ENCODE peak calls at places on chromosomes 6 and 20, in four cellular contexts. One of them, this sample, is unnamed.

GRCh38 chr6:3906191-3907019 is 57.2 kb downstream of the FAM50B start:
- DNase-seq in PC-3: no peak
- DNase-seq in IMR-90: no peak
- DNase-seq in GM23248: no peak
- DNase-seq in this sample: no peak

GRCh38 chr6:21300439-21300838 is 293.1 kb upstream of the SOX4 start:
- DNase-seq in IMR-90: no peak
- DNase-seq in PC-3: no peak
- DNase-seq in GM23248: no peak
- DNase-seq in this sample: no peak

GRCh38 chr20:40812415-40813212 is 123.6 kb upstream of the MAFB start:
- DNase-seq in GM23248: peak; percentile 16
- DNase-seq in PC-3: no peak
- DNase-seq in IMR-90: no peak
- DNase-seq in this sample: peak; percentile 41

GRCh38 chr6:14542670-14543366 is 425.2 kb downstream of the CD83 start:
- DNase-seq in IMR-90: peak; percentile 96
- DNase-seq in GM23248: peak; percentile 92
- DNase-seq in PC-3: peak; percentile 64
- DNase-seq in this sample: no peak

GRCh38 chr20:35215066-35215956 is 11.2 kb upstream of the MMP24 start:
- DNase-seq in IMR-90: peak; percentile 79
- DNase-seq in GM23248: peak; percentile 68
- DNase-seq in PC-3: peak; percentile 89
- DNase-seq in this sample: no peak

GRCh38 chr6:157263881-157264397 is 59.4 kb downstream of the TMEM242 start:
- DNase-seq in IMR-90: no peak
- DNase-seq in GM23248: no peak
- DNase-seq in PC-3: no peak
- DNase-seq in this sample: no peak

GRCh38 chr20:9407805-9408421 is 106.5 kb upstream of the LAMP5 start:
- DNase-seq in IMR-90: peak; percentile 78
- DNase-seq in GM23248: peak; percentile 68
- DNase-seq in PC-3: peak; percentile 92
- DNase-seq in this sample: peak; percentile 89

GRCh38 chr20:63525968-63526367 is 5.4 kb downstream of the PPDPF start:
- DNase-seq in GM23248: no peak
- DNase-seq in IMR-90: no peak
- DNase-seq in PC-3: no peak
- DNase-seq in this sample: peak; percentile 30

GRCh38 chr6:40744835-40745234 is 157.7 kb upstream of the LRFN2 start:
- DNase-seq in PC-3: no peak
- DNase-seq in IMR-90: no peak
- DNase-seq in GM23248: no peak
- DNase-seq in this sample: peak; percentile 51

GRCh38 chr6:105226598-105227291 is 46.9 kb upstream of the POPDC3 start:
- DNase-seq in PC-3: no peak
- DNase-seq in GM23248: peak; percentile 73
- DNase-seq in IMR-90: peak; percentile 39
- DNase-seq in this sample: no peak

GRCh38 chr6:128990915-128991314 is 108.0 kb downstream of the LAMA2 start:
- DNase-seq in GM23248: no peak
- DNase-seq in IMR-90: no peak
- DNase-seq in PC-3: no peak
- DNase-seq in this sample: no peak

GRCh38 chr6:403659-404655 is 12.4 kb downstream of the IRF4 start:
- DNase-seq in GM23248: no peak
- DNase-seq in PC-3: no peak
- DNase-seq in IMR-90: no peak
- DNase-seq in this sample: no peak

GRCh38 chr6:42251911-42252637 is 34.4 kb upstream of the MRPS10 start:
- DNase-seq in GM23248: peak; percentile 58
- DNase-seq in PC-3: no peak
- DNase-seq in IMR-90: no peak
- DNase-seq in this sample: no peak

GRCh38 chr6:44294832-44295791 is 18.0 kb downstream of the AARS2 start:
- DNase-seq in PC-3: no peak
- DNase-seq in IMR-90: no peak
- DNase-seq in GM23248: no peak
- DNase-seq in this sample: no peak

GRCh38 chr6:70651326-70651905 is 16.3 kb upstream of the SMAP1 start:
- DNase-seq in GM23248: no peak
- DNase-seq in IMR-90: no peak
- DNase-seq in PC-3: peak; percentile 1
- DNase-seq in this sample: no peak

GRCh38 chr6:67633058-67633457 is 1002.0 kb upstream of the ADGRB3 start:
- DNase-seq in PC-3: no peak
- DNase-seq in GM23248: no peak
- DNase-seq in IMR-90: no peak
- DNase-seq in this sample: no peak

GRCh38 chr6:143135797-143136561 is 75.3 kb downstream of the AIG1 start:
- DNase-seq in IMR-90: no peak
- DNase-seq in GM23248: no peak
- DNase-seq in PC-3: no peak
- DNase-seq in this sample: no peak

GRCh38 chr6:80321011-80321410 is 214.5 kb downstream of the BCKDHB start:
- DNase-seq in GM23248: no peak
- DNase-seq in PC-3: no peak
- DNase-seq in IMR-90: no peak
- DNase-seq in this sample: no peak

GRCh38 chr20:47929368-47930115 is 144.3 kb upstream of the SULF2 start:
- DNase-seq in GM23248: peak; percentile 79
- DNase-seq in IMR-90: peak; percentile 26
- DNase-seq in PC-3: peak; percentile 92
- DNase-seq in this sample: no peak

GRCh38 chr6:70860044-70860443 is 96.8 kb downstream of the B3GAT2 start:
- DNase-seq in PC-3: peak; percentile 14
- DNase-seq in IMR-90: peak; percentile 44
- DNase-seq in GM23248: peak; percentile 39
- DNase-seq in this sample: no peak

GRCh38 chr20:47677314-47678129 is 107.8 kb downstream of the SULF2 start:
- DNase-seq in PC-3: peak; percentile 77
- DNase-seq in IMR-90: peak; percentile 16
- DNase-seq in GM23248: peak; percentile 50
- DNase-seq in this sample: peak; percentile 95

GRCh38 chr20:47440857-47441773 is 60.6 kb upstream of the NCOA3 start:
- DNase-seq in IMR-90: peak; percentile 51
- DNase-seq in PC-3: peak; percentile 45
- DNase-seq in GM23248: no peak
- DNase-seq in this sample: no peak

GRCh38 chr20:21693322-21693721 is 12.1 kb upstream of the PAX1 start:
- DNase-seq in IMR-90: no peak
- DNase-seq in GM23248: no peak
- DNase-seq in PC-3: no peak
- DNase-seq in this sample: peak; percentile 83

GRCh38 chr20:8309638-8310037 is 177.6 kb downstream of the PLCB1 start:
- DNase-seq in IMR-90: peak; percentile 15
- DNase-seq in GM23248: peak; percentile 40
- DNase-seq in PC-3: no peak
- DNase-seq in this sample: peak; percentile 76

GRCh38 chr20:47304287-47304686 is 52.2 kb downstream of the ZMYND8 start:
- DNase-seq in GM23248: peak; percentile 17
- DNase-seq in IMR-90: peak; percentile 72
- DNase-seq in PC-3: peak; percentile 59
- DNase-seq in this sample: no peak

GRCh38 chr6:81326856-81327561 is 425.5 kb downstream of the TENT5A start:
- DNase-seq in IMR-90: peak; percentile 4
- DNase-seq in GM23248: peak; percentile 71
- DNase-seq in PC-3: no peak
- DNase-seq in this sample: no peak

GRCh38 chr6:150687508-150687907 is 87.8 kb downstream of the PLEKHG1 start:
- DNase-seq in PC-3: no peak
- DNase-seq in GM23248: no peak
- DNase-seq in IMR-90: no peak
- DNase-seq in this sample: no peak

GRCh38 chr6:143165315-143165855 is 104.7 kb downstream of the AIG1 start:
- DNase-seq in GM23248: no peak
- DNase-seq in PC-3: no peak
- DNase-seq in IMR-90: no peak
- DNase-seq in this sample: no peak

GRCh38 chr20:22932236-22932635 is 102.9 kb upstream of the SSTR4 start:
- DNase-seq in PC-3: no peak
- DNase-seq in IMR-90: no peak
- DNase-seq in GM23248: no peak
- DNase-seq in this sample: no peak

GRCh38 chr6:24918641-24919403 is 16.9 kb downstream of the RIPOR2 start:
- DNase-seq in PC-3: no peak
- DNase-seq in GM23248: no peak
- DNase-seq in IMR-90: no peak
- DNase-seq in this sample: peak; percentile 68

GRCh38 chr20:20864346-20865096 is 152.1 kb upstream of the RALGAPA2 start:
- DNase-seq in PC-3: peak; percentile 51
- DNase-seq in IMR-90: no peak
- DNase-seq in GM23248: peak; percentile 13
- DNase-seq in this sample: no peak

GRCh38 chr6:151254451-151255081 is 14.8 kb downstream of the AKAP12 start:
- DNase-seq in IMR-90: peak; percentile 33
- DNase-seq in PC-3: peak; percentile 48
- DNase-seq in GM23248: peak; percentile 22
- DNase-seq in this sample: peak; percentile 57

GRCh38 chr6:103723438-103723837 is 1136.3 kb downstream of the HACE1 start:
- DNase-seq in PC-3: no peak
- DNase-seq in GM23248: no peak
- DNase-seq in IMR-90: no peak
- DNase-seq in this sample: no peak

GRCh38 chr6:169794317-169795055 is 43.1 kb downstream of the ERMARD start:
- DNase-seq in GM23248: no peak
- DNase-seq in IMR-90: no peak
- DNase-seq in PC-3: no peak
- DNase-seq in this sample: peak; percentile 31
- H3K9ac ChIP-seq in GM23248: no peak overlapping the region
- H3K9ac ChIP-seq in IMR-90: no peak overlapping the region
- H3K9ac ChIP-seq in PC-3: no peak overlapping the region
- H3K9ac ChIP-seq in this sample: no peak overlapping the region

DNA sequence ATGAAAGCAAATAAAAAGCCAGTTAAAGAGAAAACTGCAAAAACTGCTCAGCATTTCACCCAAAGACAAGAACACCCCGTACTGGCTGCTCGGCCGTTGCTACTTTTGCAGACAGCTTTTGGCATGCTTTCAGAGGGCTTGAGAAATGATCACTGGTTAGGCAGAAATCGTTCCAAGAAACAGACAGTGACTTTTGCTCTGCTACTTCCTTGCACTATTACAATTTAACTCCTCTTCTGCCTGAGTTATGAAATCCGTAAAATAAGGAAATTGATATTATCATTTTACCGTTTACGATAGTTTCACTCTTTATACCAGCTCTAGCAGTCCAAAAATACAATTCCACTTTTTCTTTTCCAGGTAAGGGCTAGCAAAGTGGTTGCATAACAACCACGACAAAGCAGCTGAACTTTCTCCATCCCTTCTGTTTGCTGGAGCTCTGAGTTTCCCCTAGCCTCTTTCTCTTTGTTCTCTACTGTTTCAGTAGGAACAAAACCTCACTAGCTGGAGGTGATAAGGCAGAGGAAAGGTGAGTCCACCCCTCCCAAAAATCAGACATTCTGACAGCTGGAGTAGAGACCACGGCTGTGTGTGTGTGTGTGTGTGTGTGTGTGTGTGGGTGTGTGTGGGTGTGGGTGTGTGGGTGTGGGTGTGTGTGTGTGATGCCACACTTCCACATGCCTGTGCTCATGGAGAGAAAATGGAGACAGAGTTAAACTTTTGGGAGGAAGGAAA is 191.8 kb upstream of the RREB1 start:
- DNase-seq in IMR-90: peak; percentile 22
- DNase-seq in PC-3: peak; percentile 40
- DNase-seq in GM23248: peak; percentile 70
- DNase-seq in this sample: no peak
- H3K9ac ChIP-seq in IMR-90: no peak overlapping the region
- H3K9ac ChIP-seq in PC-3: peak overlapping the region; percentile 58
- H3K9ac ChIP-seq in GM23248: peak overlapping the region; percentile 29
- H3K9ac ChIP-seq in this sample: no peak overlapping the region

GRCh38 chr6:26088344-26088743 is 1.1 kb downstream of the HFE start:
- DNase-seq in GM23248: peak; percentile 59
- DNase-seq in PC-3: no peak
- DNase-seq in IMR-90: no peak
- DNase-seq in this sample: no peak
- H3K9ac ChIP-seq in GM23248: peak overlapping the region; percentile 91
- H3K9ac ChIP-seq in PC-3: no peak overlapping the region
- H3K9ac ChIP-seq in IMR-90: peak overlapping the region; percentile 81
- H3K9ac ChIP-seq in this sample: no peak overlapping the region

GRCh38 chr6:33847867-33848266 is 44.1 kb upstream of the MLN start:
- DNase-seq in IMR-90: no peak
- DNase-seq in GM23248: no peak
- DNase-seq in PC-3: no peak
- DNase-seq in this sample: no peak

GRCh38 chr6:33850294-33850693 is 46.5 kb upstream of the MLN start:
- DNase-seq in IMR-90: no peak
- DNase-seq in PC-3: no peak
- DNase-seq in GM23248: no peak
- DNase-seq in this sample: no peak

GRCh38 chr6:33847078-33847477 is 43.3 kb upstream of the MLN start:
- DNase-seq in PC-3: no peak
- DNase-seq in GM23248: no peak
- DNase-seq in IMR-90: no peak
- DNase-seq in this sample: no peak

GRCh38 chr6:33849500-33850075 is 45.8 kb upstream of the MLN start:
- DNase-seq in GM23248: no peak
- DNase-seq in IMR-90: no peak
- DNase-seq in PC-3: no peak
- DNase-seq in this sample: no peak

DNA sequence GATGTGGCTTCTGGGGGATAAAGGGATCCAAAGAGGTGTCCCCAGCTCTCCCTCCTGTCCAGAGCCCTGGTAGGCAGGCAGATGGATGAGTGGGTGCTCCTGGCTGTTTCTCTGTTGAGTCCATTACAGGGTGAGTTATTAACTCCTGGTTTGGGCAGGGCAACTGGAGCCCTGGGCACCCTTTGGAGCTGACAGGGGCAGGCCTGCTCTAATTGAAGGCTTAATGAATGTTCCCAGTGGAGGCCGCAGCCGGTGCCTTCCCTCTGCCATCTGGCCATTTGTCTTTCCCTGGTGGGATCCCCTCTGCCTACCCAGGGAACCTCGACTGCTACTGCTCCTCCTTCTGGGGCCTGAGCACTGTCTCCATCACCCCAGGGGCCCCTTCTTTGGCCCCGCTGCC is 44.7 kb upstream of the MLN start:
- DNase-seq in PC-3: no peak
- DNase-seq in IMR-90: no peak
- DNase-seq in GM23248: no peak
- DNase-seq in this sample: no peak
- H3K9ac ChIP-seq in PC-3: no peak overlapping the region
- H3K9ac ChIP-seq in IMR-90: no peak overlapping the region
- H3K9ac ChIP-seq in GM23248: no peak overlapping the region
- H3K9ac ChIP-seq in this sample: no peak overlapping the region

GRCh38 chr6:134250776-134251175 is 67.1 kb downstream of the SGK1 start:
- DNase-seq in IMR-90: no peak
- DNase-seq in GM23248: no peak
- DNase-seq in PC-3: no peak
- DNase-seq in this sample: no peak

GRCh38 chr6:134249759-134250602 is 67.9 kb downstream of the SGK1 start:
- DNase-seq in PC-3: no peak
- DNase-seq in IMR-90: peak; percentile 75
- DNase-seq in GM23248: peak; percentile 41
- DNase-seq in this sample: no peak

GRCh38 chr6:134254118-134254517 is 63.8 kb downstream of the SGK1 start:
- DNase-seq in PC-3: no peak
- DNase-seq in IMR-90: no peak
- DNase-seq in GM23248: no peak
- DNase-seq in this sample: no peak

GRCh38 chr6:134256862-134257261 is 61.0 kb downstream of the SGK1 start:
- DNase-seq in IMR-90: no peak
- DNase-seq in PC-3: no peak
- DNase-seq in GM23248: no peak
- DNase-seq in this sample: peak; percentile 59

GRCh38 chr6:134253681-134254080 is 64.2 kb downstream of the SGK1 start:
- DNase-seq in GM23248: peak; percentile 83
- DNase-seq in IMR-90: peak; percentile 13
- DNase-seq in PC-3: no peak
- DNase-seq in this sample: no peak
- H3K9ac ChIP-seq in GM23248: no peak overlapping the region
- H3K9ac ChIP-seq in IMR-90: no peak overlapping the region
- H3K9ac ChIP-seq in PC-3: no peak overlapping the region
- H3K9ac ChIP-seq in this sample: no peak overlapping the region